ENCODE peak calls at places on chromosomes 12 and 14, in six cellular contexts. F, N, S, L, G and C are unnamed samples.
A peak's percentile ranks its signal among the peaks of the same experiment; 100 is the strongest.

GRCh38 chr12:34403706-34404376 is 381.5 kb downstream of the ALG10 start:
- DNase-seq in S (no peak), G (no peak), F (peak; percentile 0), N (no peak), L (no peak), C (no peak)

GRCh38 chr14:88289214-88289613 is 33.9 kb downstream of the KCNK10 start:
- DNase-seq in F (no peak), L (no peak), N (no peak), G (no peak), S (peak; percentile 1), C (no peak)

GRCh38 chr12:58314610-58315009 is 373.2 kb downstream of the ATP23 start:
- DNase-seq in N (no peak), S (no peak), L (no peak), F (no peak), G (no peak), C (no peak)

GRCh38 chr14:31420013-31420318 is 384 bp downstream of the HEATR5A start:
- DNase-seq in F (peak; percentile 75), S (no peak), N (no peak), L (peak; percentile 90), G (peak; percentile 66), C (peak; percentile 77)

GRCh38 chr12:23204933-23205778 is 580.2 kb downstream of the ETNK1 start:
- DNase-seq in G (peak; percentile 63), L (peak; percentile 54), S (peak; percentile 6), N (peak; percentile 27), F (peak; percentile 43), C (peak; percentile 72)

GRCh38 chr12:49659753-49660152 is 36.4 kb downstream of the PRPF40B start:
- DNase-seq in F (no peak), G (no peak), S (no peak), N (no peak), L (no peak), C (no peak)

GRCh38 chr14:30349515-30349914 is 209.4 kb upstream of the G2E3 start:
- DNase-seq in F (no peak), G (no peak), L (no peak), S (no peak), N (no peak), C (no peak)

GRCh38 chr12:121304306-121304705 is 7.8 kb upstream of the CAMKK2 start:
- DNase-seq in N (no peak), S (no peak), F (no peak), G (no peak), L (no peak), C (no peak)

GRCh38 chr14:23910081-23910875 is 43.3 kb upstream of the DHRS4 start:
- DNase-seq in S (peak; percentile 38), G (peak; percentile 46), F (peak; percentile 73), N (no peak), L (peak; percentile 81), C (peak; percentile 94)

GRCh38 chr14:56996721-56997399 is 186.6 kb upstream of the OTX2 start:
- DNase-seq in F (no peak), L (no peak), N (no peak), S (peak; percentile 23), G (no peak), C (no peak)

GRCh38 chr14:21860172-21860571 is 186.6 kb upstream of the OR4E1 start:
- DNase-seq in G (peak; percentile 37), L (peak; percentile 30), S (peak; percentile 22), N (no peak), F (peak; percentile 5), C (peak; percentile 88)

GRCh38 chr12:88242161-88242925 is 100.2 kb downstream of the TMTC3 start:
- DNase-seq in S (peak; percentile 87), N (no peak), L (no peak), G (peak; percentile 9), F (no peak), C (no peak)

GRCh38 chr12:65278576-65279386 is at the start of gene MSRB3:
- DNase-seq in N (no peak), S (peak; percentile 19), G (peak; percentile 17), F (peak; percentile 75), L (peak; percentile 44), C (peak; percentile 88)

GRCh38 chr14:64673329-64673728 is 30.9 kb upstream of the PLEKHG3 start:
- DNase-seq in G (no peak), L (no peak), F (no peak), N (no peak), S (no peak), C (no peak)

GRCh38 chr14:95291859-95292542 is 27.7 kb downstream of the CLMN start:
- DNase-seq in L (no peak), S (peak; percentile 21), G (peak; percentile 46), F (peak; percentile 48), N (no peak), C (no peak)

GRCh38 chr14:65639216-65639615 is 226.7 kb downstream of the FUT8 start:
- DNase-seq in S (no peak), N (no peak), F (no peak), L (peak; percentile 50), G (no peak), C (no peak)

GRCh38 chr12:120944645-120945217 is 33.6 kb upstream of the HNF1A start:
- DNase-seq in F (peak; percentile 71), N (no peak), S (no peak), L (no peak), G (peak; percentile 74), C (peak; percentile 89)

GRCh38 chr12:95808146-95808545 is 17.6 kb upstream of the NTN4 start:
- DNase-seq in N (no peak), G (peak; percentile 5), S (no peak), L (no peak), F (no peak), C (no peak)

GRCh38 chr14:87252103-87252502 is 740.9 kb downstream of the GALC start:
- DNase-seq in G (no peak), F (no peak), L (no peak), S (no peak), N (no peak), C (peak; percentile 32)

GRCh38 chr14:39665084-39665483 is 232.9 kb upstream of the FBXO33 start:
- DNase-seq in N (no peak), F (no peak), S (no peak), L (no peak), G (no peak), C (no peak)

GRCh38 chr14:52112336-52113018 is 43.6 kb upstream of the NID2 start:
- DNase-seq in S (no peak), L (no peak), G (no peak), N (no peak), F (no peak), C (no peak)

GRCh38 chr12:79897617-79898016 is 37.3 kb downstream of the PPP1R12A start:
- DNase-seq in G (no peak), F (no peak), N (no peak), S (peak; percentile 16), L (peak; percentile 14), C (peak; percentile 50)

GRCh38 chr14:92644601-92645515 is 103.6 kb downstream of the LGMN start:
- DNase-seq in G (no peak), N (no peak), F (no peak), L (no peak), S (no peak), C (no peak)

GRCh38 chr12:92739099-92739498 is 36.3 kb downstream of the PLEKHG7 start:
- DNase-seq in S (no peak), L (no peak), G (peak; percentile 14), N (no peak), F (no peak), C (peak; percentile 5)

GRCh38 chr12:125773033-125773432 is 707.8 kb downstream of the AACS start:
- DNase-seq in F (peak; percentile 52), G (peak; percentile 47), N (no peak), S (peak; percentile 6), L (peak; percentile 27), C (peak; percentile 86)

GRCh38 chr12:47892819-47893218 is 12.0 kb downstream of the VDR start:
- DNase-seq in N (no peak), G (no peak), F (no peak), S (no peak), L (no peak), C (no peak)

GRCh38 chr14:60245316-60246177 is 3.5 kb upstream of the PPM1A start:
- DNase-seq in S (no peak), N (no peak), L (no peak), G (peak; percentile 53), F (no peak), C (no peak)

GRCh38 chr12:124480469-124481256 is 86.7 kb downstream of the NCOR2 start:
- DNase-seq in F (peak; percentile 85), S (no peak), N (peak; percentile 84), G (peak; percentile 36), L (peak; percentile 71), C (no peak)
- TF ChIP-seq REST in F (no peak), S (no peak), N (no peak), G (no peak), L (no peak), C (no peak)

GRCh38 chr12:113612076-113612728 is 140.5 kb upstream of the LHX5 start:
- DNase-seq in S (no peak), N (no peak), G (peak; percentile 69), L (no peak), F (no peak), C (no peak)
- H2AFZ ChIP-seq in S (no peak overlapping the region), N (no peak overlapping the region), G (peak overlapping the region; percentile 86), L (no peak overlapping the region), F (no peak overlapping the region), C (peak overlapping the region; percentile 48)

GRCh38 chr12:15278816-15279658 is 43.3 kb upstream of the PTPRO start:
- DNase-seq in S (no peak), G (no peak), N (no peak), F (peak; percentile 63), L (no peak), C (no peak)
- TF ChIP-seq REST in S (no peak), G (no peak), N (no peak), F (peak; percentile 75), L (no peak), C (no peak)

GRCh38 chr12:18146375-18146774 is 56.4 kb upstream of the RERGL start:
- DNase-seq in G (no peak), L (no peak), F (no peak), N (no peak), S (no peak), C (no peak)

GRCh38 chr12:18153826-18154225 is 63.8 kb upstream of the RERGL start:
- DNase-seq in S (no peak), F (no peak), G (no peak), N (no peak), L (no peak), C (peak; percentile 56)

GRCh38 chr12:18145924-18146323 is 55.9 kb upstream of the RERGL start:
- DNase-seq in L (no peak), N (no peak), G (no peak), S (no peak), F (no peak), C (no peak)

GRCh38 chr12:18151036-18151435 is 61.0 kb upstream of the RERGL start:
- DNase-seq in S (no peak), N (no peak), L (no peak), G (no peak), F (no peak), C (no peak)

DNA sequence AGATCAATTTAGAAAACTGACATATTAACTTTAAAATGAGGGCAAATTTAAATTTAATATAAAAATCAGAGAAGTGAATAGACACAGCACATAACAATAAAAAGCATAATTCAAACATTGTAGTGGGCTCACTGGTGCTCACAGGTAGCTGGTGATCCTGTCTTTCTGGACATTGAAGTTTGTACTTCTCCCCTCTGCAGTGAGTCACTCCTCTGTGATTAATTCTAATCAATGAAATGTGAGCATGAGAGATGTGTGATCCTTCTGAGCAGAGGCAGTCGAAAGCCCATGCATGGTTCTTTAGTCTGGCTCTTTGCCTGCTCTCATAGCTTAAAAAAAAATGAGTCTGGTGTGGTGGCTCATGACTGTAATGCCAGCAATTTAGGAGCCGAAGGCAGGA is 59.0 kb upstream of the RERGL start:
- DNase-seq in N (no peak), F (no peak), L (no peak), S (no peak), G (no peak), C (no peak)
- H2AFZ ChIP-seq in N (no peak overlapping the region), F (no peak overlapping the region), L (no peak overlapping the region), S (no peak overlapping the region), G (no peak overlapping the region), C (no peak overlapping the region)